ENCODE peak calls at places on chromosome 10, in five cellular contexts. U is mammary epithelial cell; Y is heart right ventricle; V is CD4-positive, alpha-beta T cell; P is mesendoderm. G is an unnamed sample.

GRCh38 chr10:129096340-129096984 is 370.6 kb upstream of the MGMT start:
- DNase-seq in P (no peak), V (no peak), Y (no peak), U (no peak), G (peak; percentile 93)

GRCh38 chr10:92839191-92840085 is 8.9 kb upstream of the EXOC6 start:
- DNase-seq in Y (peak; percentile 71), V (peak; percentile 41), U (no peak), P (peak; percentile 75), G (peak; percentile 60)

GRCh38 chr10:59903871-59904270 is 2.5 kb downstream of the CCDC6 start:
- DNase-seq in P (no peak), V (no peak), U (peak; percentile 40), Y (no peak), G (no peak)

GRCh38 chr10:22246680-22247391 is 29.0 kb upstream of the EBLN1 start:
- DNase-seq in Y (no peak), P (no peak), U (peak; percentile 97), V (no peak), G (peak; percentile 58)

GRCh38 chr10:124654686-124655085 is 89.5 kb downstream of the FAM53B start:
- DNase-seq in Y (no peak), V (no peak), U (peak; percentile 70), P (no peak), G (no peak)

GRCh38 chr10:75712241-75712880 is 280.9 kb downstream of the LRMDA start:
- DNase-seq in Y (peak; percentile 11), V (no peak), U (no peak), P (no peak), G (no peak)

GRCh38 chr10:112913661-112914287 is 36.3 kb upstream of the TCF7L2 start:
- DNase-seq in U (no peak), Y (no peak), P (no peak), V (no peak), G (no peak)

GRCh38 chr10:4677296-4678021 is 148.5 kb upstream of the AKR1E2 start:
- DNase-seq in V (no peak), P (no peak), U (peak; percentile 94), Y (no peak), G (peak; percentile 42)

GRCh38 chr10:80443531-80443974 is 10.6 kb upstream of the TSPAN14 start:
- DNase-seq in Y (no peak), U (no peak), V (no peak), P (peak; percentile 74), G (no peak)

GRCh38 chr10:122051609-122052385 is 62.8 kb downstream of the TACC2 start:
- DNase-seq in Y (peak; percentile 38), U (peak; percentile 73), V (no peak), P (peak; percentile 89), G (peak; percentile 54)

GRCh38 chr10:91034494-91035157 is 113.7 kb upstream of the ANKRD1 start:
- DNase-seq in P (peak; percentile 20), U (no peak), V (no peak), Y (peak; percentile 68), G (no peak)

GRCh38 chr10:64115913-64116643 is 594.9 kb downstream of the REEP3 start:
- DNase-seq in Y (no peak), U (no peak), P (peak; percentile 76), V (no peak), G (peak; percentile 28)

GRCh38 chr10:26052326-26052725 is 118.3 kb downstream of the MYO3A start:
- DNase-seq in Y (no peak), V (no peak), P (no peak), U (no peak), G (no peak)

GRCh38 chr10:133089461-133089800 is 1.7 kb downstream of the ADGRA1 start:
- DNase-seq in V (no peak), P (no peak), U (no peak), Y (no peak), G (no peak)

GRCh38 chr10:113563306-113564088 is 10.6 kb downstream of the HABP2 start:
- DNase-seq in Y (peak; percentile 79), P (peak; percentile 75), V (peak; percentile 69), U (peak; percentile 48), G (peak; percentile 48)

GRCh38 chr10:82037076-82037475 is 162.1 kb downstream of the NRG3 start:
- DNase-seq in Y (no peak), U (no peak), V (no peak), P (no peak), G (no peak)

GRCh38 chr10:15374156-15374555 is 3.1 kb upstream of the FAM171A1 start:
- DNase-seq in P (peak; percentile 88), U (no peak), V (no peak), Y (no peak), G (no peak)

GRCh38 chr10:32938554-32939061 is 19.4 kb downstream of the ITGB1 start:
- DNase-seq in P (peak; percentile 68), V (no peak), Y (peak; percentile 28), U (peak; percentile 37), G (no peak)

GRCh38 chr10:34506773-34507172 is 308.3 kb downstream of the PARD3 start:
- DNase-seq in V (no peak), Y (no peak), U (no peak), P (peak; percentile 84), G (no peak)

GRCh38 chr10:323651-324293 is 188.5 kb downstream of the ZMYND11 start:
- DNase-seq in U (peak; percentile 87), Y (peak; percentile 74), V (no peak), P (no peak), G (peak; percentile 97)

GRCh38 chr10:28946479-28946878 is 269.2 kb downstream of the BAMBI start:
- DNase-seq in V (no peak), Y (no peak), P (no peak), U (no peak), G (peak; percentile 77)

GRCh38 chr10:4833286-4833685 is 7.3 kb downstream of the AKR1E2 start:
- DNase-seq in U (no peak), V (no peak), Y (no peak), P (no peak), G (no peak)

GRCh38 chr10:28047061-28047460 is 48.2 kb upstream of the ODAD2 start:
- DNase-seq in Y (no peak), V (no peak), U (no peak), P (no peak), G (no peak)

GRCh38 chr10:84375011-84375410 is 46.6 kb downstream of the CCSER2 start:
- DNase-seq in V (no peak), P (peak; percentile 73), U (peak; percentile 51), Y (no peak), G (peak; percentile 51)

GRCh38 chr10:59106441-59106840 is 70.0 kb upstream of the PHYHIPL start:
- DNase-seq in V (no peak), P (no peak), Y (no peak), U (no peak), G (no peak)

GRCh38 chr10:69865450-69865849 is 63.7 kb downstream of the COL13A1 start:
- DNase-seq in V (no peak), P (no peak), U (peak; percentile 44), Y (no peak), G (no peak)

GRCh38 chr10:13973742-13974141 is 357.0 kb downstream of the FRMD4A start:
- DNase-seq in Y (no peak), U (no peak), P (no peak), V (no peak), G (peak; percentile 74)

GRCh38 chr10:69494626-69495558 is 43.6 kb downstream of the TSPAN15 start:
- DNase-seq in U (no peak), V (no peak), Y (no peak), P (no peak), G (no peak)

GRCh38 chr10:15324113-15324512 is 47.0 kb downstream of the FAM171A1 start:
- DNase-seq in Y (no peak), P (peak; percentile 42), V (no peak), U (no peak), G (no peak)

GRCh38 chr10:71029411-71029881 is 141.1 kb upstream of the PCBD1 start:
- DNase-seq in V (no peak), P (no peak), U (peak; percentile 53), Y (peak; percentile 31), G (no peak)

GRCh38 chr10:49050338-49050737 is 65.0 kb downstream of the VSTM4 start:
- DNase-seq in U (no peak), V (no peak), Y (no peak), P (no peak), G (no peak)

GRCh38 chr10:49049660-49050059 is 65.7 kb downstream of the VSTM4 start:
- DNase-seq in Y (no peak), P (no peak), V (no peak), U (no peak), G (no peak)

GRCh38 chr10:49044293-49045217 is 70.8 kb downstream of the VSTM4 start:
- DNase-seq in U (no peak), V (no peak), Y (no peak), P (no peak), G (no peak)

GRCh38 chr10:49052069-49052468 is 63.3 kb downstream of the VSTM4 start:
- DNase-seq in Y (no peak), P (no peak), U (no peak), V (no peak), G (no peak)

DNA sequence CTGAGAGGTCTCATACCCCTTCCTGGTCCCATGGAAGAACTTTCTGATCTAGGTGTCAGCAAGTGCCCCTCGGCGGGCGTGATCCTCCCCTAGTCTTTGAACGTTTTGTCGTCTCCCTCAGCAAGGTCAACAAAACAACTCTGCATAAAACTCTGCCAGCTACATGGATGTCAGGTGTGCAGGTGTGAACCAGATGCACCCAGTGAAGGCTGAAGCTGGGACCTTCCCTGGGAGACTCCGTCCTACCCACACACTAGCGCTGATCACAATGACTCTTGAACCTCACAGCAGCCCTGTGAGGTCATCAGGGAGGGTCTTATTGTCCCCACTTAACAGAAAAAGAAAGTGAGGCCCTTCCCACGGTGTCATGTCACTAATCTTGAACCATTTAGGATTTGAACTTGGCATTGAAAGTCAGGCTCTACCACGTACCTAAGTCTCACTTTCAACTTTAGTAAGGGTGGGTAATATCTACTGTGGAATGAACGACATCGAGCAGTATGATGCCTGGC is 68.1 kb downstream of the VSTM4 start:
- DNase-seq in V (no peak), Y (no peak), U (no peak), P (no peak), G (no peak)
- H3K27ac ChIP-seq in V (no peak overlapping the region), Y (no peak overlapping the region), U (no peak overlapping the region), P (no peak overlapping the region), G (no peak overlapping the region)

GRCh38 chr10:101357958-101358357 is 4.0 kb downstream of the BTRC start:
- DNase-seq in V (no peak), Y (no peak), P (no peak), U (no peak), G (no peak)
- H3K27ac ChIP-seq in V (no peak overlapping the region), Y (peak overlapping the region; percentile 3), P (no peak overlapping the region), U (no peak overlapping the region), G (no peak overlapping the region)

DNA sequence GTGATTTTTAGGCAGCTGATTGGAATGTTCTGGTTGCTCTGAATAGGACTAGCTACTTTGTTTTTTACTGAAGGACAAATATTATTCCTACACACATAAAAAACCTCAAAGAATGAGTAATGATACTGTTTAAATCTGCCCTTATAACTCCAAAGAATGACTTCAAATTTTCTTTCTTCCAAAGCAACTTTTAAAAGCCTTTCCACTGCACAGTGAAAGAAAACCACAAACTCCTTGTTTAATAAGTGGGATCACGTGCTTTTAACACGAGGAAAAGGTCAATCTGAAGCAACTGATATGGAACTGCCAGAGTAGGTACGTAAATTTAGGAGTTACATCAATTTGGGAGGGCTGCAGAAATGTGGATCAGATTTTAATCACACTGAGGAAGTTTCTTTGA is 8.0 kb upstream of the PRKCQ start:
- DNase-seq in V (no peak), P (no peak), Y (no peak), U (no peak), G (no peak)
- H3K27ac ChIP-seq in V (no peak overlapping the region), P (no peak overlapping the region), Y (no peak overlapping the region), U (no peak overlapping the region), G (no peak overlapping the region)

DNA sequence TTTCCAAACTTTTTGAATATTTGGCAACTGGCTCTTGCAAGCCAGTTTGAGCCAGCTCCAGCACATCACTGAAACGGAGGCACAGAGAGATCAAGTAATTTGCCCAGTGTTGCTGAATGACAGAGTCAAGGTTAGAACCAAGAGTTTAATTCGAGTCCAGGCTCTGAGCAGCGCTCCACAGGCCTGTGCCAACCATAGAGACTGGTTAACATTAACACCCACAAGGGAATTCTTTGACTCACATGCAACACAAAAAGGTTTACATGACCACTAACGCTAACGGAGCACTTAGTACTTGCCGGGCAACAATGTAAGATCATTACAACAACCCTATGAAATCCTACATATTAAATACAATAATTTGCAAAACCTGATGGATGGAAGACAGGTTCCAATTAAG is 1.5 kb downstream of the RGS10 start:
- DNase-seq in V (no peak), P (no peak), Y (no peak), U (no peak), G (no peak)
- H3K27ac ChIP-seq in V (no peak overlapping the region), P (no peak overlapping the region), Y (no peak overlapping the region), U (no peak overlapping the region), G (no peak overlapping the region)

G was measured in brain microvascular endothelial cell.